ENCODE peak calls at places on chromosomes 7 and 10, in ten cellular contexts. L is iPS DF 6.9, V is heart left ventricle, Q is fibroblast of lung, J is PC-3, B is lower leg skin, T is skeletal muscle cell, K is WERI-Rb-1, Z is AG10803, U is AG04450. N is an unnamed sample.

GRCh38 chr10:34598972-34599371 is 216.1 kb downstream of the PARD3 start:
- DNase-seq in J (no peak), K (no peak), L (no peak), U (peak; percentile 59), Z (no peak), V (no peak), Q (peak; percentile 56), T (peak; percentile 38), B (no peak), N (no peak)

GRCh38 chr7:29038463-29038862 is 80.3 kb upstream of the TRIL start:
- DNase-seq in B (no peak), L (no peak), V (no peak), U (no peak), Z (peak; percentile 22), K (no peak), Q (peak; percentile 76), J (peak; percentile 12), T (no peak), N (no peak)

GRCh38 chr7:127514499-127514898 is 70.9 kb downstream of the GCC1 start:
- DNase-seq in K (peak; percentile 10), T (peak; percentile 10), J (peak; percentile 57), B (no peak), Q (peak; percentile 36), V (no peak), Z (peak; percentile 53), U (peak; percentile 24), L (no peak), N (peak; percentile 53)

GRCh38 chr10:110413049-110413783 is 84.5 kb upstream of the DUSP5 start:
- DNase-seq in Q (peak; percentile 44), J (no peak), U (no peak), L (no peak), K (no peak), Z (peak; percentile 57), B (no peak), T (no peak), V (no peak), N (no peak)

GRCh38 chr7:44776211-44776610 is 20.3 kb upstream of the PPIA start:
- DNase-seq in L (no peak), T (no peak), B (no peak), J (no peak), U (no peak), V (no peak), K (no peak), Q (no peak), Z (no peak), N (peak; percentile 20)

GRCh38 chr7:27177795-27178320 is 3.7 kb upstream of the HOXA10 start:
- DNase-seq in Q (no peak), V (no peak), Z (no peak), J (no peak), K (peak; percentile 10), T (no peak), U (no peak), B (peak; percentile 75), L (no peak), N (peak; percentile 33)

GRCh38 chr10:63553031-63553430 is 31.8 kb downstream of the REEP3 start:
- DNase-seq in K (no peak), Z (peak; percentile 94), Q (peak; percentile 90), J (peak; percentile 99), B (no peak), T (no peak), V (no peak), U (peak; percentile 18), L (no peak), N (no peak)

GRCh38 chr10:126199221-126199998 is 188.9 kb downstream of the ADAM12 start:
- DNase-seq in U (peak; percentile 95), K (no peak), T (peak; percentile 99), B (no peak), Z (peak; percentile 87), J (peak; percentile 94), Q (peak; percentile 100), L (no peak), V (no peak), N (no peak)

GRCh38 chr7:28096713-28097112 is 83.9 kb downstream of the JAZF1 start:
- DNase-seq in V (peak; percentile 56), J (peak; percentile 71), U (peak; percentile 57), L (peak; percentile 33), Z (peak; percentile 77), T (no peak), Q (peak; percentile 52), K (peak; percentile 32), B (no peak), N (peak; percentile 76)

GRCh38 chr7:148699024-148699771 is 495 bp downstream of the CUL1 start:
- DNase-seq in U (no peak), Q (peak; percentile 56), V (peak; percentile 74), J (peak; percentile 45), B (peak; percentile 90), T (no peak), Z (peak; percentile 54), K (peak; percentile 28), L (no peak), N (peak; percentile 70)

GRCh38 chr10:19941206-19941880 is 125.1 kb downstream of the PLXDC2 start:
- DNase-seq in U (no peak), Z (no peak), L (no peak), K (no peak), J (no peak), T (no peak), B (no peak), V (no peak), Q (no peak), N (no peak)

GRCh38 chr7:37065779-37066271 is 341.5 kb upstream of the AOAH start:
- DNase-seq in Q (peak; percentile 70), T (peak; percentile 52), U (no peak), L (no peak), Z (peak; percentile 6), K (no peak), B (no peak), V (no peak), J (no peak), N (no peak)

GRCh38 chr10:113100299-113100680 is 150.2 kb downstream of the TCF7L2 start:
- DNase-seq in Z (no peak), Q (no peak), T (no peak), B (no peak), V (no peak), K (no peak), U (no peak), J (no peak), L (no peak), N (no peak)

GRCh38 chr7:137411446-137411845 is 67.9 kb upstream of the PTN start:
- DNase-seq in J (no peak), K (no peak), Z (no peak), L (no peak), T (no peak), B (no peak), V (no peak), U (no peak), Q (no peak), N (no peak)
- H3K4me3 ChIP-seq in J (no peak overlapping the region), K (no peak overlapping the region), Z (no peak overlapping the region), L (no peak overlapping the region), T (no peak overlapping the region), B (no peak overlapping the region), V (no peak overlapping the region), U (no peak overlapping the region), Q (no peak overlapping the region), N (no peak overlapping the region)

DNA sequence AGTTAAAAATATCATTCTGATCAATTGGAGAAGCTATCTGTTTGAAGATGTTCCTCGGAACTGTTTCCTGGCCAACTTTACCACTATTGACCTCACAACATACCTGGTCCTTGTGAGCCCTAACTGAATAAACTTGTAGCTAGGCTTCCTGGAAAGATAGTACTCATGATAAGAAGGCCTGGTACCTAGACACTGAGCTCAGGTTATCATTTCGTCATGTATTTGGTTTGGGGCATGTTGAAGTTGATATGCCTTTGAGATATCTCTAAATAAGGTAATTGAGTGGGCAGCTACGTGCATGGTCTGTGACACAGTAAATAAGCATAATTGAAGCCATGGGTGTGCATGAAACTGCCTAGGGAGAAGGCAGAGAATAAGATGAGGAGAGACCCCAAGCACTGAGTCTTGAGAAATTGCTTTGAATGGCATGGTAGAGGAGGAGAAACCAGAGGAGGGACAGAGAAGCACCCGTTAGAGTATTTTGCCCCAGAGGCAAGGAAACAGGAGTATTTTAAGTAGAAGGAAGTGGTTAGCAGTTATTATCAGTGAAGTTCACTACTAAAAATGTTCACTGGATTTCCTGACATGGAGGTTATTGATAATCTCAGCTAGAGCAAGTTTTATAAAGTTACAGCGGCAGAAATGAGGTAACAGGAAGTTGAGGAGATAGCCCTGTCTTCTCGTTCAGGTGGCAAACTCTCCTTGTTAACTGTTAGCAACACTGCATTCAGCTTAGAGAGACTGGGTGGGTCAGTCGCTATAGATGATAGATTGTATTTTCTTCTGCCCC is 55.6 kb downstream of the CC2D2B start:
- DNase-seq in B (no peak), J (no peak), K (no peak), L (no peak), U (no peak), Z (no peak), Q (no peak), V (no peak), T (no peak), N (no peak)
- H3K4me3 ChIP-seq in B (no peak overlapping the region), J (no peak overlapping the region), K (no peak overlapping the region), L (no peak overlapping the region), U (no peak overlapping the region), Z (no peak overlapping the region), Q (no peak overlapping the region), V (no peak overlapping the region), T (no peak overlapping the region), N (no peak overlapping the region)

DNA sequence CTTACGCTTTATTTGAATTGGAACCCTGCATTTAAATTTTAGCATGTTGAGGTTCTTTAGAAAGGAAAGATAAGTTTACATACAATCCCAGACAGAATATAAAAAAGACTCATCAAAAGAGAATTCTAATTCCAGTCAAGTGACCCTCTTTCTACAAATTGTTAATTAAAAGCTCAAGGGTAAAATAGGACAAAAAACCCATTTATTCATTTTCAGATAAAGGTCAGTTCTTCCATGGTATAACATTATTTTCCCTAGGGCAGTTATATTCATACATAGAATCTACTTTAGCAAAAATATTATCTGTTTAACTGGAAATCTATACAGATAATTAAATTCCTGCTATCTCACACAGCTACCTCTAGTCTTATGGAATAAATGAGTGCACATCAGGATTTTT is 137.5 kb upstream of the LAMB4 start:
- DNase-seq in B (no peak), K (no peak), U (no peak), Z (no peak), L (no peak), J (no peak), V (no peak), T (no peak), Q (no peak), N (no peak)
- H3K4me3 ChIP-seq in B (no peak overlapping the region), K (no peak overlapping the region), U (no peak overlapping the region), Z (no peak overlapping the region), L (no peak overlapping the region), J (no peak overlapping the region), V (no peak overlapping the region), T (no peak overlapping the region), Q (no peak overlapping the region), N (no peak overlapping the region)

DNA sequence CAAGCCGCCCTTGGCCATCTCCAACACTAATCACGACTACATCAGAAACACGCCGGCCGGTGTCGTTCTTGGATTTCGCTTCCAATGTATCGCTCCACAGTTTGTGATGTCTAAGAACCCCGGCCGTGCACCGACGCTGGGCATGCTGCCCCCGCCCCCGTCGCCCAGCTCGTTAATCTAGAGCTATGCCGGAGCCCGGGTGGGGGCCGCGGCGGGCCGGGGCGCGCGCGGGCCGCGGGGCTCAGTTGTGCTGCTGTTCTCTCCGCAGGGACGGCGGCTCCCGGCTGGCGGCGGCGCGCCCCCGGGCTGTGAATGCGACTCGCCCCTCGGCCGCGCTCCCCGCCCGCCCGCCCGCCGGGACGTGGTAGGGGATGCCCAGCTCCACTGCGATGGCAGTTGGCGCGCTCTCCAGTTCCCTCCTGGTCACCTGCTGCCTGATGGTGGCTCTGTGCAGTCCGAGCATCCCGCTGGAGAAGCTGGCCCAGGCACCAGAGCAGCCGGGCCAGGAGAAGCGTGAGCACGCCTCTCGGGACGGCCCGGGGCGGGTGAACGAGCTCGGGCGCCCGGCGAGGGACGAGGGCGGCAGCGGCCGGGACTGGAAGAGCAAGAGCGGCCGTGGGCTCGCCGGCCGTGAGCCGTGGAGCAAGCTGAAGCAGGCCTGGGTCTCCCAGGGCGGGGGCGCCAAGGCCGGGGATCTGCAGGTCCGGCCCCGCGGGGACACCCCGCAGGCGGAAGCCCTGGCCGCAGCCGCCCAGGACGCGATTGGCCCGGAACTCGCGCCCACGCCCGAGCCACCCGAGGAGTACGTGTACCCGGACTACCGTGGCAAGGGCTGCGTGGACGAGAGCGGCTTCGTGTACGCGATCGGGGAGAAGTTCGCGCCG is 1.9 kb downstream of the VWC2 start:
- DNase-seq in K (peak; percentile 30), Q (no peak), J (no peak), B (no peak), V (peak; percentile 53), Z (no peak), T (no peak), U (no peak), L (no peak), N (peak; percentile 71)
- H3K4me3 ChIP-seq in K (peak overlapping the region; percentile 66), Q (no peak overlapping the region), J (no peak overlapping the region), B (no peak overlapping the region), V (peak overlapping the region; percentile 54), Z (no peak overlapping the region), T (no peak overlapping the region), U (no peak overlapping the region), L (peak overlapping the region; percentile 43), N (peak overlapping the region; percentile 56)